ENCODE peak calls at places on chromosomes 7 and 10, in six cellular contexts. W, B, K, G, L and E are unnamed samples.

GRCh38 chr7:11366118-11366517 is 392.4 kb downstream of the PHF14 start:
- ATAC-seq in K (no peak), B (no peak), L (no peak), W (no peak), G (no peak), E (no peak)

GRCh38 chr10:86071145-86071544 is 295.4 kb downstream of the GRID1 start:
- ATAC-seq in K (no peak), L (no peak), B (no peak), W (no peak), G (no peak), E (no peak)

GRCh38 chr10:16681525-16681924 is 135.7 kb downstream of the RSU1 start:
- ATAC-seq in B (no peak), W (no peak), K (no peak), G (no peak), L (no peak), E (no peak)

GRCh38 chr7:32073533-32073932 is 3.3 kb upstream of the PDE1C start:
- ATAC-seq in W (no peak), G (no peak), L (no peak), K (no peak), B (no peak), E (no peak)

GRCh38 chr10:111756541-111757061 is 427.0 kb downstream of the GPAM start:
- ATAC-seq in K (peak; percentile 49), G (no peak), W (no peak), B (peak; percentile 79), L (no peak), E (peak; percentile 70)

GRCh38 chr7:144656960-144657359 is 178.9 kb downstream of the TPK1 start:
- ATAC-seq in L (no peak), K (no peak), G (no peak), B (no peak), W (no peak), E (no peak)

GRCh38 chr10:95404460-95404858 is 113.7 kb upstream of the PDLIM1 start:
- ATAC-seq in W (no peak), B (no peak), L (no peak), G (no peak), K (no peak), E (no peak)

GRCh38 chr10:86970887-86971145 is 2.5 kb downstream of the ADIRF start:
- ATAC-seq in L (peak; percentile 46), K (peak; percentile 0), G (no peak), W (no peak), B (peak; percentile 28), E (peak; percentile 2)

GRCh38 chr7:77791336-77791735 is 6.9 kb downstream of the TMEM60 start:
- ATAC-seq in B (no peak), G (no peak), L (no peak), W (no peak), K (no peak), E (no peak)

GRCh38 chr7:17289074-17289665 is 9.3 kb upstream of the AHR start:
- ATAC-seq in L (no peak), G (no peak), K (no peak), B (peak; percentile 79), W (no peak), E (no peak)

GRCh38 chr7:156626220-156626895 is 14.2 kb upstream of the RNF32 start:
- ATAC-seq in K (no peak), L (no peak), G (no peak), W (no peak), B (no peak), E (no peak)

GRCh38 chr10:23693895-23694294 is 255.0 kb downstream of the OTUD1 start:
- ATAC-seq in G (no peak), L (no peak), B (no peak), W (no peak), K (no peak), E (no peak)

GRCh38 chr10:5776150-5776880 is 36.9 kb downstream of the GDI2 start:
- ATAC-seq in L (peak; percentile 36), K (no peak), W (peak; percentile 41), G (peak; percentile 36), B (peak; percentile 59), E (no peak)